ENCODE peak calls at places on chromosomes 13 and 19, in eight cellular contexts. M is H4, B is T-helper 17 cell, W is choroid plexus epithelial cell, Z is T follicular helper cell, I is ELF-1, N is fibroblast of lung, U is LoVo. C is an unnamed sample.

GRCh38 chr13:105805866-105806265 is 729.6 kb downstream of the EFNB2 start:
- DNase-seq in Z (no peak), U (no peak), N (no peak), I (no peak), B (no peak), M (no peak), W (no peak), C (no peak)

GRCh38 chr19:6066661-6067646 is 43.3 kb downstream of the RFX2 start:
- DNase-seq in B (peak), I (peak), W (peak), M (no peak), U (peak), N (peak), Z (no peak), C (peak)

GRCh38 chr19:48448563-48448962 is 2.8 kb downstream of the GRWD1 start:
- DNase-seq in B (no peak), Z (no peak), U (no peak), I (no peak), N (no peak), M (no peak), W (no peak), C (no peak)

GRCh38 chr13:69198706-69199105 is 908.9 kb upstream of the ATXN8OS start:
- DNase-seq in U (no peak), I (no peak), Z (no peak), N (no peak), B (no peak), W (no peak), M (no peak), C (no peak)

GRCh38 chr13:75426421-75426820 is 55.5 kb downstream of the TBC1D4 start:
- DNase-seq in W (no peak), N (no peak), M (no peak), Z (no peak), U (no peak), I (no peak), B (no peak), C (no peak)

GRCh38 chr19:46732172-46732938 is 13.5 kb upstream of the FKRP start:
- DNase-seq in W (no peak), M (no peak), I (no peak), B (no peak), U (no peak), N (peak), Z (no peak), C (no peak)

GRCh38 chr19:49165111-49165750 is 7.6 kb downstream of the TRPM4 start:
- DNase-seq in N (peak), W (peak), B (no peak), M (no peak), Z (no peak), I (peak), U (no peak), C (no peak)

GRCh38 chr13:46181799-46182490 is at the start of gene LCP1:
- DNase-seq in Z (peak), B (peak), U (no peak), M (peak), N (no peak), I (peak), W (no peak), C (no peak)

GRCh38 chr19:31715249-31715944 is 366.2 kb upstream of the TSHZ3 start:
- DNase-seq in N (peak), I (no peak), W (peak), U (no peak), Z (no peak), B (no peak), M (peak), C (no peak)

GRCh38 chr19:13795595-13796300 is 505 bp downstream of the ZSWIM4 start:
- DNase-seq in U (peak), W (peak), I (no peak), Z (no peak), B (no peak), M (no peak), N (peak), C (no peak)

GRCh38 chr19:2561895-2562294 is 86.0 kb downstream of the GADD45B start:
- DNase-seq in B (peak), W (no peak), Z (peak), N (no peak), M (no peak), I (peak), U (no peak), C (no peak)

GRCh38 chr13:67229438-67230242 is 496 bp downstream of the PCDH9 start:
- DNase-seq in I (peak), M (no peak), Z (no peak), N (peak), B (no peak), U (no peak), W (peak), C (no peak)

GRCh38 chr13:38213307-38213706 is 136.3 kb upstream of the UFM1 start:
- DNase-seq in U (no peak), Z (no peak), N (peak), M (no peak), W (peak), I (no peak), B (no peak), C (no peak)

GRCh38 chr13:95083758-95084157 is 217.5 kb downstream of the ABCC4 start:
- DNase-seq in M (no peak), I (no peak), U (no peak), W (peak), B (no peak), N (peak), Z (no peak), C (no peak)

GRCh38 chr13:113243847-113244246 is 34.4 kb downstream of the CUL4A start:
- DNase-seq in I (no peak), N (no peak), Z (no peak), W (no peak), U (no peak), B (no peak), M (no peak), C (no peak)

GRCh38 chr19:279656-280055 is 11.5 kb downstream of the PLPP2 start:
- DNase-seq in I (peak), B (no peak), Z (no peak), W (no peak), U (no peak), M (no peak), N (no peak), C (no peak)

GRCh38 chr19:1757468-1758230 is 4.3 kb downstream of the ONECUT3 start:
- DNase-seq in N (no peak), M (no peak), I (no peak), Z (no peak), B (no peak), W (no peak), U (no peak), C (no peak)

GRCh38 chr13:79810671-79811070 is 329.7 kb downstream of the NDFIP2 start:
- DNase-seq in N (peak), Z (no peak), B (no peak), W (peak), U (peak), M (peak), I (peak), C (no peak)

GRCh38 chr13:44397766-44398223 is 24.2 kb downstream of the SERP2 start:
- DNase-seq in M (no peak), Z (no peak), B (no peak), U (no peak), I (peak), N (no peak), W (peak), C (peak)

GRCh38 chr13:26230703-26231102 is 8.6 kb upstream of the RNF6 start:
- DNase-seq in N (no peak), U (no peak), Z (no peak), W (no peak), I (no peak), B (no peak), M (no peak), C (no peak)

GRCh38 chr13:102658678-102659077 is 36.2 kb downstream of the METTL21C start:
- DNase-seq in W (no peak), Z (no peak), I (no peak), B (no peak), M (no peak), N (no peak), U (no peak), C (no peak)

GRCh38 chr19:32318884-32319520 is 26.4 kb upstream of the ZNF507 start:
- DNase-seq in W (peak), N (no peak), I (peak), M (peak), U (no peak), Z (no peak), B (no peak), C (no peak)

GRCh38 chr19:36121486-36122124 is 6.3 kb downstream of the TBCB start:
- DNase-seq in Z (no peak), W (no peak), M (no peak), N (no peak), B (no peak), I (no peak), U (no peak), C (no peak)

GRCh38 chr13:95624020-95624419 is 20.5 kb downstream of the DZIP1 start:
- DNase-seq in I (peak), Z (no peak), N (peak), B (no peak), W (peak), U (peak), M (peak), C (no peak)

GRCh38 chr19:11179716-11180297 is 17.5 kb downstream of the KANK2 start:
- DNase-seq in U (no peak), B (no peak), Z (no peak), M (no peak), N (no peak), I (no peak), W (peak), C (no peak)

GRCh38 chr13:50400035-50400726 is 384.9 kb downstream of the KCNRG start:
- DNase-seq in N (peak), I (no peak), Z (no peak), M (no peak), B (no peak), W (no peak), U (no peak), C (no peak)

GRCh38 chr13:97307882-97308624 is 85.9 kb downstream of the MBNL2 start:
- DNase-seq in M (no peak), N (peak), Z (no peak), W (peak), U (peak), B (no peak), I (peak), C (no peak)

GRCh38 chr19:46574533-46574932 is 26.6 kb upstream of the CALM3 start:
- DNase-seq in B (no peak), N (peak), M (no peak), U (no peak), Z (peak), W (peak), I (no peak), C (no peak)

GRCh38 chr19:16566161-16566560 is 6.1 kb downstream of the SLC35E1 start:
- DNase-seq in W (no peak), M (no peak), U (no peak), N (no peak), B (peak), I (no peak), Z (peak), C (no peak)